ENCODE peak calls at places on chromosome 4, in four cellular contexts. P, H, T and W are unnamed samples.

GRCh38 chr4:112516076-112516385 is at the start of gene NEUROG2:
- DNase-seq in P (no peak), H (no peak), T (no peak), W (peak)

GRCh38 chr4:80215449-80216052 is 18.2 kb downstream of the PRDM8 start:
- DNase-seq in P (peak), H (no peak), T (no peak), W (no peak)

GRCh38 chr4:8267077-8267476 is 2.5 kb upstream of the HTRA3 start:
- DNase-seq in P (peak), H (no peak), T (peak), W (no peak)

GRCh38 chr4:48594185-48594584 is 104.1 kb downstream of the ZAR1 start:
- DNase-seq in P (no peak), H (no peak), T (peak), W (no peak)

GRCh38 chr4:87268401-87268800 is 48.0 kb upstream of the KLHL8 start:
- DNase-seq in P (no peak), H (no peak), T (no peak), W (no peak)

GRCh38 chr4:1973218-1973617 is 35.6 kb downstream of the NELFA start:
- DNase-seq in P (no peak), H (no peak), T (no peak), W (no peak)

GRCh38 chr4:17616283-17616682 is 1.8 kb downstream of the MED28 start:
- DNase-seq in P (no peak), H (no peak), T (no peak), W (no peak)

GRCh38 chr4:38141808-38142500 is 181.8 kb downstream of the PTTG2 start:
- DNase-seq in P (no peak), H (no peak), T (no peak), W (no peak)

GRCh38 chr4:180057198-180057821 is 2185.9 kb upstream of the TENM3 start:
- DNase-seq in P (peak), H (no peak), T (peak), W (no peak)

GRCh38 chr4:122898370-122899150 is 23.8 kb downstream of the NUDT6 start:
- DNase-seq in P (no peak), H (peak), T (no peak), W (no peak)

GRCh38 chr4:183905593-183906485 is 732 bp downstream of the STOX2 start:
- DNase-seq in P (peak), H (no peak), T (peak), W (no peak)

GRCh38 chr4:80446664-80447063 is 111.1 kb downstream of the CFAP299 start:
- DNase-seq in P (no peak), H (no peak), T (no peak), W (no peak)

GRCh38 chr4:105474110-105474518 is 252 bp upstream of the PPA2 start:
- DNase-seq in P (no peak), H (peak), T (peak), W (no peak)

GRCh38 chr4:86482851-86483490 is 111.1 kb upstream of the PTPN13 start:
- DNase-seq in P (peak), H (no peak), T (peak), W (no peak)

GRCh38 chr4:34731045-34731444 is 1513.3 kb downstream of the ARAP2 start:
- DNase-seq in P (no peak), H (no peak), T (no peak), W (no peak)

GRCh38 chr4:125365731-125366130 is 51.0 kb downstream of the FAT4 start:
- DNase-seq in P (no peak), H (no peak), T (no peak), W (no peak)

DNA sequence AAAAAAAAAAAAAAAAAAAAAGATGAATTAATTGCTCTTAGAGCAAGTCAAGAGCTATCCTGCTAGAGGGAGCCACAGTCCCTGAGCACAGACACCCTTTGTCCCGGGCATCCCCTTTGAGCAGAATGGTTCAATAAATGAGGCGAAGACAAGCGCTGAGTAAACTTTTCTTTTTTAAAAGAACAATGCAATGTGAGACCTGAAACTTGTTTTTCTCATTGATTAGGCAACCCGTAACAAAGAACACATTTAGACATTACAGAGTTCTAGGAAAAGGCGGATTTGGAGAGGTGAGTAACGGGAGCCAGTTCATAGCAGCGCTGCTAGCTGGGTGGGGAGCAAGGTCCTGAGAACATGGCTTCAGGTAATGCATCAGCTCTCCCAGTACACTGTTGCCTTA is 46.1 kb downstream of the GRK4 start:
- DNase-seq in P (peak), H (no peak), T (no peak), W (no peak)
- TF ChIP-seq CTCF in P (no peak), H (no peak), T (no peak), W (no peak)

DNA sequence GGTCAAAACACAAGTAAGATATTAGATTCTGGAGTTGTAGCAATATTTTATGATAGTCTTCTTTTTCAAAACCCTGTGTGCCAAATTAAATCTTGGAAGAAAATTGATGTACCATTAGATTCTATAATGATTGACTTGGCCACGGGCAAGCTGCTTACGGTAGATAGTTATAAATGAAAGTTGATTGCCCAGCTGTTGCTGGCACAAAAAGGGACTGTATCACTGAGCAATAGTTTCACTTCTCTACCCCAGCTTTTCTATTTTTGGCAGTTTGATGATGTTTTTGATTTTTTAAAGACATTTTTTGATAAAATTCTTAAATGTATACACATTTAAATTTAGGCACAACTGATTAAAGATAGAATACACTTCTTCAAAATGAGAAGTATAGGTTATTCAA is 333.3 kb downstream of the TRAM1L1 start:
- DNase-seq in P (no peak), H (no peak), T (no peak), W (no peak)
- TF ChIP-seq CTCF in P (no peak), H (no peak), T (no peak), W (no peak)

GRCh38 chr4:143585548-143585947 is 72.0 kb downstream of the SMARCA5 start:
- DNase-seq in P (no peak), H (no peak), T (no peak), W (no peak)

GRCh38 chr4:143586080-143586479 is 72.6 kb downstream of the SMARCA5 start:
- DNase-seq in P (no peak), H (no peak), T (no peak), W (no peak)

GRCh38 chr4:143587703-143588102 is 74.2 kb downstream of the SMARCA5 start:
- DNase-seq in P (no peak), H (no peak), T (no peak), W (no peak)
- TF ChIP-seq CTCF in P (no peak), H (no peak), T (no peak), W (no peak)

DNA sequence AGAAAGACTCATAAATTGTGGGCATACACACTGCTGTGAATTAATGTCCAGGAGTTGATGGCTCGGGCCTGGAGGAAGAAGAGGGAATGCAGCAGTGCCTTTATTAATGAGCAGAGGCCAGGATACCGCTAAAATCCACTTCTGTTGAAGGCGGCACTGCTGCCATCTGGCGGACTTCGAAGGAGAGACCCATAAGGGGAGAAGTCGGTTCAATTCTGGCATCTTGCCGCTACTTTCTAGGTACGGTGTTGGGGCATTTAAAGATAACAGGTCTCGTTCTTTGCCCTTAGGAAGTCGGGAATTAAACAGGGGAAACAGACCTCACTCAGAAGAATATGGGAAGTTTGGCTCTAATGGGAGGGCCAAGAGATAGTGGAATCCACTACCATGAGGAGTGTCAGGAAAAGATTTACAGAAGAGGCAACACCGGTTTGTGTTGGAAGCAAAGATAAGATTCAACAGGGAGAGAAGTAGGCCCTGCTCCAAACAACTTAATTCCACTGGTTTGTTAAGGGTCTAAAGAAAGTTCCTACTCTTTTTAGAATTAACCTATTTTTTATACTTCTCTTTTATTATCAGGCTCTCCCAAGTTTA is 133.6 kb upstream of the GIMD1 start:
- DNase-seq in P (peak), H (no peak), T (peak), W (no peak)
- TF ChIP-seq CTCF in P (peak), H (no peak), T (peak), W (no peak)

DNA sequence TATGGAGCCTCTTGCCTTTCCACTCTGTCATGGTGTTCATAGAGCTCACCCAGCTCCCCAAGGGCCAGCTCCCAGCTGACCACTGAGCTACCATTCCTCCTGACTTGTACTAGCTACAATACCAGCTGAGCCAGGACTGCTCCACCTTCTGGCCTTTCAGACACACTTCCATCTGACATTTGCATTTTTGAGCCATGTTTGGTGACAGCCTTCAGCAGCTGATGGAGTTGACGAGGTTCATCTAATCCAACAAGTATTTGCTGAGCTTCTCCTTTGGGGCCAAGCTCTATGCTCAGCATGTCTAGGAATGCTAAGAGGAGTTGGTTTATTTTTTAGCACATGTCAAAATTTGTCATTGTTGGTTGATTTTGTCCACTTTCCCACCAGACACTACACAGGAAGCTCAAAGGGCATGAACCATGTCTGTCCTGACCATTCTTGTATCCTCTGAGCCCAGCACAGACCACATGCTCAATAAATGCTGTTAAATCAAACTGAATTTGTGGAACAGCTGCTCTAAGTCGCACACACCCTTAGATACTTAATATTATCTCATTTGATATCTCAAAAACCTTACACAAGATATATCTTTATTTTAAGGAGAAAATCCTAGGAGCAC is 142.6 kb upstream of the PPARGC1A start:
- DNase-seq in P (peak), H (no peak), T (no peak), W (no peak)
- TF ChIP-seq CTCF in P (peak), H (no peak), T (peak), W (no peak)

GRCh38 chr4:120977435-120977997 is 55.0 kb upstream of the PRDM5 start:
- DNase-seq in P (no peak), H (no peak), T (peak), W (no peak)
- TF ChIP-seq CTCF in P (peak), H (no peak), T (no peak), W (no peak)

GRCh38 chr4:172149329-172149728 is 336.1 kb downstream of the GALNTL6 start:
- DNase-seq in P (peak), H (no peak), T (no peak), W (no peak)

GRCh38 chr4:172142331-172142738 is 329.1 kb downstream of the GALNTL6 start:
- DNase-seq in P (no peak), H (no peak), T (no peak), W (no peak)

GRCh38 chr4:172152284-172152683 is 339.1 kb downstream of the GALNTL6 start:
- DNase-seq in P (no peak), H (no peak), T (no peak), W (no peak)

GRCh38 chr4:172143605-172144314 is 330.6 kb downstream of the GALNTL6 start:
- DNase-seq in P (no peak), H (no peak), T (no peak), W (no peak)

DNA sequence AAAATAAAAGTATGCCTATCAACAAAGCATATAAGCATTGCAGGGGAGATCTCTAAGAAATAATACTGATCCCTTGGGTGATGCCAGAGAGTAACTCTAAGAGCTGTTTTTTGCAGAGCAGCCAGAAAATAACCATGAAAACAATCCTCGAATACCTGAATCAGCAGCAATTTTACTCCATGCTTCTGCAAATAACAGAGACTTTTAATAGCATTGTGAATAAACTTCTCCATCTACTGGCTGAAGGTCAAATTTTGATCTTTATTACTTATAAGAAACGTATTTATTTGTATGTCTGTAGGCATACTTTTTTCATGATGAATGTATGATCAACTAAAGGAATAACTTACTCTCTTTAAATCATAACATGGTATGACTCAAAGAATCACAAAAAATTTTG is 334.5 kb downstream of the GALNTL6 start:
- DNase-seq in P (no peak), H (no peak), T (no peak), W (no peak)
- TF ChIP-seq CTCF in P (no peak), H (no peak), T (no peak), W (no peak)